ENCODE peak calls at places on chromosomes 12 and 14, in nine cellular contexts. R, P, B, U, G, Y, Q, T and F are unnamed samples. For H3K27me3, the result is how much of the 10 kb centered on the place peaks cover.

GRCh38 chr14:64951724-64952123 is 9.2 kb upstream of the GPX2 start:
- DNase-seq in R (no peak), P (no peak), B (no peak), U (peak), G (peak), Y (no peak), Q (no peak), T (no peak), F (no peak)

GRCh38 chr12:48978741-48979601 is 849 bp downstream of the WNT1 start:
- DNase-seq in R (no peak), P (no peak), B (no peak), U (peak), G (peak), Y (no peak), Q (no peak), T (no peak), F (no peak)

GRCh38 chr12:92581579-92581978 is 121.2 kb upstream of the PLEKHG7 start:
- DNase-seq in R (no peak), P (no peak), B (no peak), U (no peak), G (no peak), Y (no peak), Q (no peak), T (no peak), F (no peak)

GRCh38 chr14:41604793-41605534 is 1.7 kb upstream of the LRFN5 start:
- DNase-seq in R (peak), P (no peak), B (peak), U (peak), G (peak), Y (no peak), Q (no peak), T (no peak), F (no peak)

GRCh38 chr12:27552886-27553560 is 29.0 kb downstream of the PPFIBP1 start:
- DNase-seq in R (no peak), P (no peak), B (peak), U (no peak), G (no peak), Y (no peak), Q (no peak), T (no peak), F (no peak)

GRCh38 chr12:49233842-49234526 is 30.9 kb upstream of the TUBA1C start:
- DNase-seq in R (no peak), P (no peak), B (peak), U (peak), G (no peak), Y (no peak), Q (no peak), T (peak), F (peak)

GRCh38 chr12:121295746-121296617 is 527 bp downstream of the CAMKK2 start:
- DNase-seq in R (peak), P (no peak), B (peak), U (peak), G (peak), Y (peak), Q (no peak), T (peak), F (no peak)

GRCh38 chr14:51884086-51884927 is 23.9 kb downstream of the GNG2 start:
- DNase-seq in R (no peak), P (no peak), B (no peak), U (no peak), G (no peak), Y (peak), Q (no peak), T (no peak), F (no peak)

GRCh38 chr12:15677207-15677606 is 112.0 kb downstream of the EPS8 start:
- DNase-seq in R (no peak), P (no peak), B (no peak), U (no peak), G (no peak), Y (no peak), Q (no peak), T (no peak), F (no peak)

GRCh38 chr14:51554339-51554920 is 97.3 kb upstream of the FRMD6 start:
- DNase-seq in R (no peak), P (no peak), B (no peak), U (no peak), G (no peak), Y (no peak), Q (no peak), T (no peak), F (no peak)

GRCh38 chr12:106915635-106916026 is 40.1 kb upstream of the TMEM263 start:
- DNase-seq in R (no peak), P (no peak), B (no peak), U (no peak), G (no peak), Y (no peak), Q (no peak), T (no peak), F (no peak)

GRCh38 chr12:130263996-130264395 is 73.7 kb upstream of the PIWIL1 start:
- DNase-seq in R (no peak), P (no peak), B (no peak), U (no peak), G (no peak), Y (no peak), Q (no peak), T (no peak), F (no peak)

GRCh38 chr12:107126688-107127481 is 33.5 kb upstream of the CRY1 start:
- DNase-seq in R (peak), P (peak), B (no peak), U (no peak), G (no peak), Y (no peak), Q (no peak), T (no peak), F (peak)

GRCh38 chr12:50017047-50017446 is 8.2 kb downstream of the RACGAP1 start:
- DNase-seq in R (no peak), P (no peak), B (peak), U (peak), G (no peak), Y (no peak), Q (no peak), T (no peak), F (no peak)

GRCh38 chr14:74949859-74950572 is 5.4 kb downstream of the PGF start:
- DNase-seq in R (no peak), P (no peak), B (no peak), U (no peak), G (no peak), Y (no peak), Q (no peak), T (no peak), F (no peak)

GRCh38 chr14:103894723-103895059 is 33.6 kb upstream of the TDRD9 start:
- DNase-seq in R (no peak), P (no peak), B (no peak), U (no peak), G (no peak), Y (no peak), Q (no peak), T (no peak), F (no peak)

DNA sequence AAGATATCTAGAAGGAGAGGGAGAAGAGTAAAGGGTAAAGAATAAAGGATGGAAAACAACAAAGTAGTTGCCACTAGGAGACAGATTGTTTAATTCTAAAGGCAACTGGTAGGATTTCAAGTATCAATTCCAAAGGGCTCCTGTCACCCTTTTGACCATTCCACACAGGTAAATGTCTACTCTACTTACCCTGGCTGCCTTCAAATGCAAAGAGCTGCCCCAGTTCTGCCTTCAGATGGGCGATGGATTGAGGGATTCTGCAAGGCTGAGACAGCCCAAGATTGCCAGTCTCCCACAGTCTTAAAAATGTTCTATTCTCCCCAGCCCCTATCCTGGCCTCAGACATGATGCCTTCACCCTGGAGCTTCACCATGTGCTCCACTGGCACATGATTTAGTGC is 11.4 kb downstream of the KRT76 start:
- DNase-seq in R (no peak), P (no peak), B (no peak), U (no peak), G (no peak), Y (no peak), Q (no peak), T (no peak), F (no peak)
- H3K27me3 ChIP-seq in R (half or more), P (under half), B (under half), U (under half), G (under half), Y (under half), Q (under half), T (under half), F (under half)

DNA sequence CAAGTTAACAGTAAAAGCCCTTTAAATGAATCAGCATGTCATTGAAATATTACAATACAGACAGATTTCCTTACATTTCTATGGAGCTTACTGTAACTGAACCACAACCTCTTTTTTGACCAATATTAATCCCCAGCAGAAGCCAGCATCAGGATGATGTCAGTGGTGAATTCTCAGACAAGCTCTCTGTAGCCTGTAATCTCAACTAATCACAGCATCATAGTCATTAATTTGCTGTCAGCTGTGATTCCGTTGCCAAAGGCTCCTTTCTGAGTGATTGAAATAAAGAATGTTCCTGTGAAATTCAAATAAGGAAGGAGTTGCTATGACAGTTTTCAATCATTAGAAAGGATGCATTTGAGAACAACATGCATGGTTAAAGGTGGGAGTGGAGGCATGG is 323.1 kb downstream of the PDZRN4 start:
- DNase-seq in R (no peak), P (no peak), B (no peak), U (no peak), G (no peak), Y (no peak), Q (no peak), T (no peak), F (no peak)
- H3K4me3 ChIP-seq in R (no peak), P (no peak), B (no peak), U (no peak), G (no peak), Y (no peak), Q (no peak), T (no peak), F (no peak)

DNA sequence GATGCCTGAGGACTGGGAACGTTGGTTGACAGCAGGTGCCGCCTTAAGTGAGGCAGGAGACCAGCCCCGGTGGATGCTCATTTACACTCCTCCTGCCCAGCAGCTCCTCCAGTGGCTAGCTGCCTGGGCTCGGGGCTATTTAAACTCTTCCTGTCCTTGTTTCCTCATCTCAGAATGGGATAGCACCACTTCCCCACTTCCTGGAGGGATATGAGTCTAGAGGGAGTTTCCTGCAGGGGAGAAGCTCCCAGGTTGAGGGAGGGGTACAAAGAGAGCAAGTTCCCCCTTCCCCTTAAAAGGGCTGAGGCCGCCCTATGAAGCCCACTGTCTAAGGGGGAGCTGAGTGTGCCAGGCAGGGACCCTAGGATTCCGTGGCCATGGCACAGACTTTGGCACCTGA is 311.2 kb downstream of the AACS start:
- DNase-seq in R (no peak), P (no peak), B (no peak), U (no peak), G (no peak), Y (no peak), Q (no peak), T (no peak), F (no peak)
- H3K27me3 ChIP-seq in R (under half), P (under half), B (under half), U (under half), G (under half), Y (under half), Q (under half), T (under half), F (under half)

DNA sequence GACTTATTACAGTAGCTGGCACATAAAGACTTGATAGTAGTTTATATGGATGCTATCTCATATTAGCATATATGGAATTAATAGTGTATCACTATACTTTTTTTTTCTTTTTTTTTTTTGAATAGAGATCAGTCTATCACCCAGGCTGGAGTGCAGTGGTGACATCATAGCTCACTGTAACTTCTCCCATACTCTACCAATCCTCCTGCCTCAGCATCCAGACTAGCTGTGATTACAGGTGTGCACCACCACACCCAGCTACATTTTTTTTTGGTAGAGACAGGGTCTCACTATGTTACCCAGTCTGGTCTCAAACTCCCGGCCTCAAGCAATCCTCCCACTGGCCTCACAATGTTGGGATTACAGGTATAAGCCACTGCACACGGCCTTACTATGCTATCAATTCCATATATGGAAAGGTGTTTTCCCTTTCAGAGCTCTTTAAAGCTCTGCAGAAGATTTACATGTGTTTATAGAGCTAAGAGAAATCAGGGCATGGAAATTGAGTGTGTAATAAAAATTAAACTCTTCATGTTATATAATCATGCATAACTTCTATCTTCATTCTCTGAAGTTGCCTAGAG is 1.8 kb upstream of the TBK1 start:
- DNase-seq in R (peak), P (no peak), B (no peak), U (no peak), G (no peak), Y (no peak), Q (no peak), T (no peak), F (no peak)
- H3K4me3 ChIP-seq in R (no peak), P (no peak), B (no peak), U (no peak), G (no peak), Y (peak), Q (no peak), T (no peak), F (no peak)

GRCh38 chr14:57848786-57849185 is 17.1 kb downstream of the SLC35F4 start:
- DNase-seq in R (no peak), P (no peak), B (no peak), U (no peak), G (no peak), Y (no peak), Q (no peak), T (no peak), F (no peak)
- H3K27me3 ChIP-seq in R (under half), P (under half), B (under half), U (under half), G (under half), Y (under half), Q (under half), T (under half), F (under half)